ENCODE peak calls at places on chromosomes 16 and 17, in seven cellular contexts. L, T, S, Q, Y, E and H are unnamed samples.

GRCh38 chr17:27975146-27976011 is 67.1 kb upstream of the NLK start:
- DNase-seq in L (no peak), T (no peak), S (peak; percentile 50), Q (no peak), Y (no peak), E (no peak), H (no peak)

GRCh38 chr17:37744961-37745800 is at the start of gene HNF1B:
- DNase-seq in L (no peak), T (peak; percentile 56), S (no peak), Q (no peak), Y (peak; percentile 47), E (peak; percentile 83), H (peak; percentile 81)

GRCh38 chr17:81397314-81398169 is 2.3 kb downstream of the BAHCC1 start:
- DNase-seq in L (peak; percentile 88), T (peak; percentile 97), S (peak; percentile 85), Q (no peak), Y (no peak), E (peak; percentile 92), H (peak; percentile 84)

GRCh38 chr17:33014751-33015150 is 23.1 kb downstream of the SPACA3 start:
- DNase-seq in L (peak; percentile 77), T (no peak), S (no peak), Q (no peak), Y (no peak), E (no peak), H (peak; percentile 45)

GRCh38 chr16:77594057-77594456 is 128.3 kb upstream of the NUDT7 start:
- DNase-seq in L (no peak), T (no peak), S (no peak), Q (no peak), Y (no peak), E (no peak), H (no peak)

GRCh38 chr17:2940352-2940751 is 123.1 kb downstream of the OR1D5 start:
- DNase-seq in L (no peak), T (peak; percentile 62), S (peak; percentile 24), Q (no peak), Y (no peak), E (peak; percentile 58), H (no peak)

GRCh38 chr17:46818319-46818928 is at the start of gene WNT3:
- DNase-seq in L (peak; percentile 82), T (peak; percentile 82), S (no peak), Q (no peak), Y (no peak), E (peak; percentile 93), H (no peak)

GRCh38 chr17:7141824-7142223 is 27.2 kb upstream of the ASGR2 start:
- DNase-seq in L (no peak), T (no peak), S (no peak), Q (no peak), Y (no peak), E (no peak), H (peak; percentile 57)

GRCh38 chr17:48636177-48637018 is 10.2 kb upstream of the HOXB9 start:
- DNase-seq in L (peak; percentile 91), T (peak; percentile 97), S (peak; percentile 83), Q (no peak), Y (peak; percentile 96), E (peak; percentile 98), H (peak; percentile 90)

GRCh38 chr17:67003231-67003630 is 38.7 kb downstream of the CACNG4 start:
- DNase-seq in L (no peak), T (no peak), S (no peak), Q (no peak), Y (no peak), E (no peak), H (no peak)

GRCh38 chr17:70314096-70314495 is 144.8 kb downstream of the KCNJ2 start:
- DNase-seq in L (no peak), T (no peak), S (peak; percentile 80), Q (no peak), Y (no peak), E (no peak), H (no peak)

GRCh38 chr17:55576237-55576998 is 65.2 kb upstream of the SMIM36 start:
- DNase-seq in L (no peak), T (no peak), S (peak; percentile 92), Q (peak; percentile 15), Y (no peak), E (no peak), H (peak; percentile 18)

GRCh38 chr17:31856750-31857149 is 2.3 kb downstream of the COPRS start:
- DNase-seq in L (no peak), T (no peak), S (peak; percentile 27), Q (no peak), Y (no peak), E (no peak), H (no peak)

GRCh38 chr17:7413346-7413985 is 5.8 kb downstream of the NLGN2 start:
- DNase-seq in L (no peak), T (no peak), S (peak; percentile 84), Q (no peak), Y (no peak), E (no peak), H (no peak)

GRCh38 chr17:73759324-73760185 is 115.3 kb upstream of the SDK2 start:
- DNase-seq in L (peak; percentile 79), T (no peak), S (no peak), Q (no peak), Y (no peak), E (no peak), H (no peak)

GRCh38 chr16:1330260-1330914 is 3.1 kb upstream of the BAIAP3 start:
- DNase-seq in L (no peak), T (no peak), S (no peak), Q (no peak), Y (peak; percentile 20), E (peak; percentile 84), H (no peak)

GRCh38 chr16:68361485-68361884 is 50.7 kb downstream of the PRMT7 start:
- DNase-seq in L (peak; percentile 44), T (no peak), S (peak; percentile 12), Q (no peak), Y (no peak), E (no peak), H (no peak)

GRCh38 chr16:22337045-22337444 is 37.4 kb downstream of the CDR2 start:
- DNase-seq in L (no peak), T (no peak), S (no peak), Q (no peak), Y (peak; percentile 2), E (no peak), H (no peak)

GRCh38 chr17:38881600-38882191 is 11.8 kb downstream of the LASP1 start:
- DNase-seq in L (peak; percentile 63), T (peak; percentile 6), S (peak; percentile 54), Q (no peak), Y (no peak), E (no peak), H (peak; percentile 89)

GRCh38 chr16:2043296-2043979 is 4.2 kb downstream of the NTHL1 start:
- DNase-seq in L (no peak), T (no peak), S (no peak), Q (no peak), Y (no peak), E (no peak), H (no peak)

GRCh38 chr17:54099221-54099620 is 276.5 kb downstream of the KIF2B start:
- DNase-seq in L (no peak), T (no peak), S (no peak), Q (no peak), Y (no peak), E (no peak), H (no peak)

GRCh38 chr16:1193143-1193824 is 31.8 kb downstream of the TPSG1 start:
- DNase-seq in L (peak; percentile 77), T (no peak), S (no peak), Q (peak; percentile 53), Y (no peak), E (no peak), H (no peak)

GRCh38 chr17:35749560-35750412 is 3.3 kb downstream of the GAS2L2 start:
- DNase-seq in L (peak; percentile 68), T (peak; percentile 47), S (peak; percentile 69), Q (no peak), Y (no peak), E (peak; percentile 59), H (peak; percentile 34)

GRCh38 chr17:82587234-82588086 is 60.8 kb downstream of the WDR45B start:
- DNase-seq in L (no peak), T (no peak), S (no peak), Q (no peak), Y (no peak), E (no peak), H (no peak)

DNA sequence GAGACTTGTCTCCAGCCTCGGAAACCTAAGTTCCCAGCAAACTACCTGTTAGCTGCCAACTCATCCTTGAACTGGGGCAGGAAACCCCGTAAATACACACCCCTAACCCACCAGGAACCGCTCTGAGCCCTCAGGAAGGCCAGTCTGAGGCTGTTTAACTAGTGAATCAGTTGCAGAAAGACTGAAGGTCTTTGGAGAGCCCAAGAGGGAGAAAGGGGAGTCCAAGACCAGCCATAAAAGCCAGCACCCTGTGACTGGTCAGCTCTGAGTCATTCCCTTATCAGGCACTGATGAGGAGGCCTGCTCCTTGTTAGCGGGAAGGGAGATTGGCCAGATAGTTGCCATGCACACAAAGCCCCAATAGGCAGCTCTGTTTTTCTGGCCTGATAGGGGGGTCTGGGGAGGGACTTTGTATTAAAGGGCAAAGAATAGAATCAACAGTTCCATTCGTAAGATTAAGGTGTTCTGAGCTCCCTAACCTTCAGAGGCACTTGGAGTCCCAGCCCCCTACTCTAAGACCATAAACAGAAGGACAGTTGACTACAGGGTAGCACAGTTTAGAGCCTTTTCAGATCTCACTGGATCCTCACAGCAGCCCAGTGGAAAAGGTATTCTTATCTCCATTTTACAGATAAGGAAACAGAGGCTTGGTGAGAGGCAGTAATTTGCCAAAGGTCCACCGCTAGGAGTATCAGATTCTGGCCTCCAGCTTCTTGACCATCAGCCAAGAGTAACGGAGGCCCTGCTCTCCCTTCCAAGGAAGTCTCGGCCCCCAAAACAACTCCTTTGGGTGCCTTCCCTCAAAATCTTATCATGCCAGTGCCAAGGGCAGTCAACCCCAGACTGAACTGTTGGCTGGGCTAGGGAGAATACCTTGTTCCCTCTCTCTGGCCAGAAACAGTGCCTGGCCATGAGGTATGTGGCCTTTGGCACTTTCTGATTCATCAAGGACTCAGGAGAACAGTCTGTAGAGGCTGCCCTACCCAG is 2.2 kb upstream of the KRT19 start:
- DNase-seq in L (peak; percentile 93), T (no peak), S (peak; percentile 90), Q (peak; percentile 86), Y (no peak), E (no peak), H (peak; percentile 91)
- TF ChIP-seq EZH2phosphoT487 in L (no peak), T (no peak), S (no peak), Q (no peak), Y (no peak), E (no peak), H (no peak)

GRCh38 chr17:44840936-44841335 is 6.7 kb upstream of the HIGD1B start:
- DNase-seq in L (no peak), T (no peak), S (no peak), Q (no peak), Y (no peak), E (no peak), H (no peak)
- TF ChIP-seq EZH2phosphoT487 in L (no peak), T (no peak), S (no peak), Q (no peak), Y (no peak), E (no peak), H (no peak)

DNA sequence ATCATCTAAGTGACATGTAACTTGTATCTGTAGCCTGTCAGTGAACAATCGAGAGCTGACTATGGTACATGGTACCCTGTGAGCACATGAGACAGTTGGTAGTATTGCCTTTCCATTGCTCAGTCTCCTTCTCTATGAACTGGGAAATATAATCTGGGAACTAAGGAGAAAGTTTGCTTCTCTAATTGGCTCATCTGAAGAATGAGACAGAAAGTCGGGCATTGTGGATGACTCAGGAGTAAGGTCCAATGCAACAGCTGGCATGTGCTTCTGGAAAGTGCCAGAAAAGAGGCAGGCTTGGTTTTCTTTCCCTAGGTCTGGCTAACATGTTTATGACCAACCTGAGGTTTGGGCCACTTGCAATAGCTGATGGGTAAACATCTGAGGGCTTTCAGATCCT is 51.9 kb downstream of the ZZEF1 start:
- DNase-seq in L (no peak), T (no peak), S (peak; percentile 56), Q (no peak), Y (no peak), E (no peak), H (no peak)
- TF ChIP-seq EZH2phosphoT487 in L (no peak), T (no peak), S (no peak), Q (no peak), Y (no peak), E (no peak), H (no peak)

GRCh38 chr16:28532940-28533647 is 5.7 kb downstream of the NUPR1 start:
- DNase-seq in L (no peak), T (no peak), S (no peak), Q (no peak), Y (no peak), E (no peak), H (no peak)
- TF ChIP-seq EZH2phosphoT487 in L (no peak), T (no peak), S (no peak), Q (no peak), Y (no peak), E (no peak), H (no peak)